ENCODE peak calls at places on chromosomes 2 and 18, in nine cellular contexts. S, R, P, Z, Q, E, U, J and W are unnamed samples.

GRCh38 chr2:70981866-70982810 is 3.7 kb downstream of the ANKRD53 start:
- DNase-seq in R (no peak), J (no peak), S (no peak), Q (no peak), U (no peak), Z (no peak), E (no peak), P (no peak), W (no peak)

GRCh38 chr2:64273524-64274398 is 129.5 kb upstream of the PELI1 start:
- DNase-seq in Q (peak), P (peak), U (peak), S (peak), E (peak), R (peak), Z (peak), J (no peak), W (peak)

GRCh38 chr2:165636959-165637358 is 157.1 kb downstream of the GALNT3 start:
- DNase-seq in P (no peak), S (peak), Z (no peak), U (peak), E (no peak), R (no peak), Q (no peak), J (no peak), W (no peak)

GRCh38 chr2:33766175-33766574 is 167.1 kb upstream of the FAM98A start:
- DNase-seq in Q (no peak), J (no peak), Z (no peak), U (no peak), E (no peak), P (no peak), S (no peak), R (no peak), W (no peak)

GRCh38 chr2:226256709-226257401 is 542.8 kb downstream of the IRS1 start:
- DNase-seq in E (no peak), R (no peak), Q (no peak), Z (no peak), S (peak), P (no peak), J (no peak), U (no peak), W (no peak)

GRCh38 chr2:108911807-108912628 is 77.0 kb downstream of the EDAR start:
- DNase-seq in E (no peak), Q (no peak), S (no peak), R (no peak), P (no peak), J (no peak), U (peak), Z (no peak), W (no peak)

GRCh38 chr2:130371723-130372054 is 15.8 kb downstream of the PTPN18 start:
- DNase-seq in R (no peak), J (peak), Q (no peak), S (no peak), Z (no peak), P (no peak), U (no peak), E (no peak), W (no peak)

GRCh38 chr18:21129586-21130216 is 18.1 kb upstream of the ROCK1 start:
- DNase-seq in R (no peak), Z (peak), E (no peak), P (peak), U (no peak), S (no peak), J (no peak), Q (peak), W (peak)

GRCh38 chr2:11505652-11506610 is 27.9 kb upstream of the GREB1 start:
- DNase-seq in Q (no peak), U (peak), E (peak), S (peak), P (no peak), R (no peak), J (no peak), Z (no peak), W (no peak)

GRCh38 chr2:229818230-229818629 is 103.6 kb downstream of the TRIP12 start:
- DNase-seq in P (no peak), S (peak), U (peak), Z (no peak), J (no peak), Q (no peak), R (no peak), E (no peak), W (no peak)

GRCh38 chr2:30678410-30679137 is 128.7 kb downstream of the CAPN13 start:
- DNase-seq in J (no peak), P (no peak), Q (no peak), S (no peak), U (no peak), R (no peak), Z (no peak), E (no peak), W (no peak)

GRCh38 chr2:144999040-144999875 is 479.3 kb upstream of the ZEB2 start:
- DNase-seq in E (no peak), U (no peak), Z (no peak), J (no peak), R (no peak), S (no peak), P (no peak), Q (no peak), W (no peak)

GRCh38 chr2:230721712-230722111 is 9.1 kb downstream of the CAB39 start:
- DNase-seq in S (peak), E (no peak), P (no peak), R (no peak), J (no peak), Q (no peak), U (peak), Z (no peak), W (no peak)

GRCh38 chr2:42928692-42929576 is 136.6 kb upstream of the HAAO start:
- DNase-seq in U (peak), Z (no peak), J (no peak), S (peak), Q (no peak), P (no peak), E (no peak), R (no peak), W (no peak)
- TF ChIP-seq CTCF in U (peak), Z (peak), J (peak), S (peak), Q (peak), P (peak), E (peak), R (no peak), W (peak)

GRCh38 chr2:238771193-238771592 is 76.7 kb upstream of the TWIST2 start:
- DNase-seq in R (no peak), U (no peak), Z (no peak), P (no peak), Q (no peak), E (no peak), S (peak), J (no peak), W (no peak)
- TF ChIP-seq CTCF in R (no peak), U (no peak), Z (peak), P (peak), Q (peak), E (no peak), S (peak), J (no peak), W (peak)

GRCh38 chr18:2348003-2348402 is 223.3 kb downstream of the METTL4 start:
- DNase-seq in Q (no peak), Z (no peak), U (no peak), J (no peak), P (no peak), R (no peak), E (no peak), S (no peak), W (no peak)
- TF ChIP-seq CTCF in Q (no peak), Z (no peak), U (no peak), J (no peak), P (no peak), R (no peak), E (no peak), S (no peak), W (no peak)

GRCh38 chr2:47065771-47066380 is 89.2 kb downstream of the STPG4 start:
- DNase-seq in J (no peak), E (no peak), Z (peak), Q (peak), P (peak), R (no peak), S (peak), U (peak), W (peak)
- TF ChIP-seq CTCF in J (no peak), E (no peak), Z (no peak), Q (no peak), P (no peak), R (no peak), S (no peak), U (no peak), W (peak)

DNA sequence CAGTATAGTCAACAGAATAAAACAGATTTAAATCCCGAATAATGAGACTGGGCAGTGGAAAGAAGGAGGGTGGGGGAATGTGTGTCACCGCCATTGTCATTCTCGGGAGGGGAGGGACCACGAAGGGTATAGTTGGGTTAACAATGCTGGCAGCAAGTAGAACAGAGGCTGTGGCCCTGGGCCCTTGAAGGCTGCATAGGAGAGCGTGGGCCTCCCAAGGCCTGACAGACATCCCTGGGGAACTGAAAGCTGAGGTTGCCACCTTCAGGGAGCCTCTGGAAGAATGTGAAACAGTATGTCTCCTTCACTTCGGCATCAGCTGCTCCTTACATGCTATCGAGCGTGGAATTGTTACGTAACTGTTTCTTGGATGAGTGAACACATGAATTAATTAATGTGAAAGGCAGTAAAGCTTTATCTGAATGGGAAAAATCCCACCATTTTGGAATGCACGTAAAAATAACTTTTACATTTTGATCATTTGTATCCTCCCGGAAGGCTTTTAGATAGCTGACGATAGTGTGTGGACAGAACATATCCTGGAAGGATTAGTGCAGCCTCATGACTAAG is 92.8 kb upstream of the TTC39C start:
- DNase-seq in U (no peak), P (no peak), S (no peak), E (peak), R (no peak), J (no peak), Q (no peak), Z (no peak), W (no peak)
- TF ChIP-seq CTCF in U (no peak), P (no peak), S (no peak), E (peak), R (no peak), J (no peak), Q (no peak), Z (no peak), W (no peak)

GRCh38 chr2:126981476-126981875 is 82.8 kb downstream of the TEX51 start:
- DNase-seq in R (no peak), P (peak), E (no peak), S (peak), U (no peak), Q (no peak), J (no peak), Z (no peak), W (no peak)
- TF ChIP-seq CTCF in R (no peak), P (no peak), E (no peak), S (no peak), U (no peak), Q (no peak), J (no peak), Z (no peak), W (no peak)

DNA sequence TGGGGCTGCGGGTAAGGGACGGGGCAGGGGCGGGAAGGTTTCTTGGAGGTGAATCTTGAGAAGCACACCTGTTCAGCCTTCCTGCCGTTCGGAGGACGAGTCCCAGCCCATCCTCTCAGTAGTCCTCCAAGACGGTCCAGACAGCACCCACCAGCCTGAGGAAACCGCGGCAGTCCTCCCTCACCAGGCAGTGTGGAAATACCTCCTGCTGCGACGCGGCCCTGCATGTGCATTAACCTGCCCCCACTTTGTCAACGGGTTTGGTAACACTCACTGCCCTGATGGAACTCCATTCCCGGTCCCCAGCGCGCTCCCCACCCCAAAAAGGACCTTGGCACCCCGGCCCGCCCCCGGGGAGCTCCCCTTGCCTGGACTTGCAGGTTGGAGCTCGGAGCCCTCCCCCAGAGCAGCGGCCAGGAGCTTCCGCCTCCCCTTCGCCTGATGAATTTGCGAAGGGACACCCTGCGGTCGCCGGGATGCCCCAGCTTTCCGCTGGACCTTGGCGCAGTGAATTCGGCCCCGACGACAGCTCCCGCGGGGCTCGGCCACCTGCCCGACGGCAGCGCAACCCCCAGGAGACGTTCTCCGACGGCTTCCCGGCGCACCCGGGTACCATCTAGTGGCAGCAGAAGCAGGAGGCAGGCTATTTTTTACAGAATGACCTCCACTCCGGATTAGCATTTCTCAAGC is 31.5 kb downstream of the ACVR1C start:
- DNase-seq in R (no peak), U (peak), P (no peak), E (no peak), J (peak), S (peak), Z (no peak), Q (no peak), W (no peak)
- TF ChIP-seq CTCF in R (no peak), U (peak), P (peak), E (peak), J (peak), S (peak), Z (peak), Q (peak), W (peak)

DNA sequence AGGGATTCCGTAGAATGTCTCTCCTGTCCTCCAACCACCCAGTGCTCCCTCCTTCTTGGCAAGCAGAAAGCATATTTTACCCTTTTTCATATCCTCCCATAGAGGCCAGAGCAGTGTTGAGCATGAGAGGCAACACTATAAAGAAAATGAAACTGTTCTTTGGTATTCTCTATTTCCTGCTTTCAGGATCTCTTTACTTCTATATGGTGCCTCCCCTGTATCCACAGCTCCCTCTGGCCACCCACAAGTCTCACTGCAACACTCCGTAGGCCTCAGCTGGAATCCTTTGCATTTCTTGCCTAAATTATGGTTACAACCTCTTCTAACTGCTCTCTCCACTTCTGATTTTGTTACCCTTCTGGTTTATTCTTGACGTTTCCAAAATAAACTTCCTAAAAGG is 74.9 kb upstream of the C2orf15 start:
- DNase-seq in U (peak), Q (peak), J (no peak), Z (peak), R (no peak), S (peak), P (peak), E (no peak), W (no peak)
- TF ChIP-seq CTCF in U (peak), Q (peak), J (peak), Z (peak), R (no peak), S (peak), P (peak), E (peak), W (peak)